ENCODE peak calls at places on chromosomes 7 and 10, in seven cellular contexts. V is ovary, E is non-pigmented ciliary epithelial cell, B is H7, N is NCI-H1105 treated with DMSO at 0.1 percent for 48 hours, H is EL, G is brain microvascular endothelial cell. R is an unnamed sample.

GRCh38 chr7:33862946-33863814 is 42.2 kb upstream of the BMPER start:
- DNase-seq in N (no peak), E (no peak), G (no peak), V (no peak), H (no peak), B (no peak), R (peak; percentile 84)

GRCh38 chr10:6197274-6197673 is 5.5 kb upstream of the PFKFB3 start:
- DNase-seq in V (no peak), N (no peak), H (no peak), G (no peak), E (no peak), B (no peak), R (no peak)

GRCh38 chr10:62732841-62733653 is 71.5 kb upstream of the ADO start:
- DNase-seq in N (no peak), G (peak; percentile 44), B (no peak), V (no peak), E (peak; percentile 40), H (peak; percentile 53), R (no peak)

GRCh38 chr7:108824840-108825540 is 255.3 kb downstream of the DNAJB9 start:
- DNase-seq in G (peak; percentile 94), H (peak; percentile 26), B (no peak), N (no peak), V (no peak), E (peak; percentile 62), R (no peak)

GRCh38 chr7:123401295-123401694 is 133.1 kb downstream of the IQUB start:
- DNase-seq in G (no peak), B (no peak), N (no peak), E (no peak), H (no peak), V (no peak), R (no peak)

GRCh38 chr10:104735036-104735435 is 93.9 kb downstream of the SORCS3 start:
- DNase-seq in V (no peak), H (no peak), N (peak; percentile 66), B (peak; percentile 71), E (no peak), G (no peak), R (peak; percentile 66)

GRCh38 chr7:155292680-155293226 is 4.9 kb upstream of the INSIG1 start:
- DNase-seq in B (no peak), N (no peak), E (no peak), H (no peak), V (no peak), G (no peak), R (no peak)

GRCh38 chr7:103132995-103133688 is 15.8 kb downstream of the NAPEPLD start:
- DNase-seq in V (no peak), E (no peak), B (no peak), N (no peak), H (no peak), G (no peak), R (no peak)

GRCh38 chr7:12749069-12749468 is 61.6 kb downstream of the ARL4A start:
- DNase-seq in B (peak; percentile 17), N (no peak), G (no peak), H (no peak), E (no peak), V (no peak), R (no peak)

GRCh38 chr10:89115876-89116627 is 91.1 kb downstream of the CH25H start:
- DNase-seq in N (no peak), E (peak; percentile 52), H (peak; percentile 80), B (no peak), V (no peak), G (peak; percentile 62), R (no peak)

GRCh38 chr7:3063016-3063753 is 19.5 kb upstream of the CARD11 start:
- DNase-seq in N (no peak), E (no peak), B (no peak), V (no peak), G (no peak), H (no peak), R (no peak)

GRCh38 chr7:159118623-159119022 is 26.0 kb downstream of the VIPR2 start:
- DNase-seq in V (no peak), B (no peak), G (no peak), E (no peak), H (no peak), N (no peak), R (peak; percentile 27)

GRCh38 chr7:114100810-114101209 is 182.0 kb upstream of the PPP1R3A start:
- DNase-seq in V (no peak), H (no peak), N (no peak), B (no peak), E (no peak), G (no peak), R (no peak)

GRCh38 chr10:20624642-20625041 is 272.5 kb downstream of the NEBL start:
- DNase-seq in B (no peak), E (no peak), N (no peak), H (no peak), V (peak; percentile 16), G (no peak), R (no peak)

GRCh38 chr10:8074881-8075280 is 20.4 kb downstream of the GATA3 start:
- DNase-seq in B (peak; percentile 46), H (no peak), G (no peak), E (no peak), V (no peak), N (no peak), R (no peak)

R was measured in Right ventricle myocardium superior.